ENCODE peak calls at places on chromosomes 12 and 14, in five cellular contexts. M is GM10248, P is neural crest cell, X is fibroblast of pulmonary artery, S is lower leg skin. C is an unnamed sample.

GRCh38 chr12:11767029-11767724 is 117.7 kb downstream of the ETV6 start:
- DNase-seq in P (no peak), S (no peak), M (no peak), X (no peak), C (no peak)

GRCh38 chr14:72547999-72548398 is 345.9 kb downstream of the DPF3 start:
- DNase-seq in M (no peak), P (no peak), X (no peak), S (no peak), C (no peak)

GRCh38 chr12:55072093-55072492 is 52.3 kb downstream of the NEUROD4 start:
- DNase-seq in P (no peak), X (peak), M (peak), S (no peak), C (no peak)

GRCh38 chr12:124396544-124397398 is 101.9 kb downstream of the RFLNA start:
- DNase-seq in S (peak), P (no peak), M (no peak), X (no peak), C (no peak)

GRCh38 chr14:25050494-25051170 is 685 bp upstream of the STXBP6 start:
- DNase-seq in S (no peak), P (no peak), M (no peak), X (peak), C (no peak)

GRCh38 chr12:121942145-121942718 is 23.8 kb downstream of the CFAP251 start:
- DNase-seq in X (peak), M (no peak), P (no peak), S (no peak), C (no peak)

GRCh38 chr12:84070311-84070710 is 842.3 kb downstream of the SLC6A15 start:
- DNase-seq in X (peak), S (peak), M (no peak), P (no peak), C (no peak)

GRCh38 chr14:62027958-62028357 is 265.7 kb downstream of the SNAPC1 start:
- DNase-seq in M (no peak), X (no peak), P (no peak), S (no peak), C (no peak)

GRCh38 chr14:73463411-73463810 is 5.1 kb upstream of the NUMB start:
- DNase-seq in S (peak), M (no peak), P (no peak), X (peak), C (no peak)

GRCh38 chr14:70722418-70722817 is 80.7 kb downstream of the TTC9 start:
- DNase-seq in S (no peak), P (no peak), X (no peak), M (no peak), C (no peak)

GRCh38 chr14:49173765-49174373 is 412.3 kb downstream of the RPS29 start:
- DNase-seq in X (peak), S (no peak), M (peak), P (peak), C (no peak)

GRCh38 chr12:53048780-53049401 is 974 bp upstream of the TNS2 start:
- DNase-seq in M (no peak), S (peak), P (no peak), X (peak), C (no peak)

GRCh38 chr12:132525011-132525832 is 35.3 kb downstream of the FBRSL1 start:
- DNase-seq in X (no peak), S (no peak), P (no peak), M (no peak), C (no peak)

GRCh38 chr12:76863005-76863670 is 15.7 kb downstream of the CSRP2 start:
- DNase-seq in M (no peak), X (peak), P (no peak), S (no peak), C (no peak)

GRCh38 chr14:23301969-23302289 is 730 bp downstream of the PPP1R3E start:
- DNase-seq in P (no peak), X (no peak), M (no peak), S (no peak), C (no peak)

GRCh38 chr12:60279224-60279623 is 683.4 kb downstream of the SLC16A7 start:
- DNase-seq in M (no peak), P (no peak), X (peak), S (no peak), C (no peak)

GRCh38 chr12:51675062-51675803 is 84.2 kb downstream of the SCN8A start:
- DNase-seq in S (no peak), X (no peak), P (no peak), M (no peak), C (no peak)

GRCh38 chr12:63867026-63867425 is 22.5 kb downstream of the SRGAP1 start:
- DNase-seq in S (no peak), X (no peak), P (no peak), M (no peak), C (no peak)

GRCh38 chr14:97187916-97188315 is 390.7 kb downstream of the VRK1 start:
- DNase-seq in P (no peak), M (no peak), S (no peak), X (no peak), C (no peak)

GRCh38 chr14:104865631-104866441 is 768 bp downstream of the CEP170B start:
- DNase-seq in M (no peak), P (peak), S (peak), X (peak), C (peak)

GRCh38 chr12:121003650-121004049 is 12.6 kb downstream of the C12orf43 start:
- DNase-seq in P (no peak), M (no peak), X (no peak), S (no peak), C (no peak)

GRCh38 chr14:21091784-21092146 is 6.7 kb downstream of the ZNF219 start:
- DNase-seq in M (no peak), P (no peak), X (no peak), S (no peak), C (no peak)

GRCh38 chr14:100532154-100532915 is 54.9 kb downstream of the BEGAIN start:
- DNase-seq in P (peak), S (peak), M (no peak), X (no peak), C (peak)

GRCh38 chr12:113601656-113602263 is 130.1 kb upstream of the LHX5 start:
- DNase-seq in M (no peak), S (no peak), X (peak), P (peak), C (no peak)

GRCh38 chr12:8907513-8907912 is 6.8 kb upstream of the PHC1 start:
- DNase-seq in M (no peak), X (no peak), S (no peak), P (no peak), C (no peak)

GRCh38 chr14:104932676-104933631 is 8.3 kb downstream of the PLD4 start:
- DNase-seq in S (peak), M (peak), X (peak), P (peak), C (peak)

GRCh38 chr12:90024261-90024660 is 315.6 kb upstream of the ATP2B1 start:
- DNase-seq in S (no peak), M (no peak), P (no peak), X (peak), C (no peak)

GRCh38 chr12:68614105-68614679 is 3.5 kb downstream of the RAP1B start:
- DNase-seq in P (no peak), S (no peak), M (no peak), X (no peak), C (no peak)

DNA sequence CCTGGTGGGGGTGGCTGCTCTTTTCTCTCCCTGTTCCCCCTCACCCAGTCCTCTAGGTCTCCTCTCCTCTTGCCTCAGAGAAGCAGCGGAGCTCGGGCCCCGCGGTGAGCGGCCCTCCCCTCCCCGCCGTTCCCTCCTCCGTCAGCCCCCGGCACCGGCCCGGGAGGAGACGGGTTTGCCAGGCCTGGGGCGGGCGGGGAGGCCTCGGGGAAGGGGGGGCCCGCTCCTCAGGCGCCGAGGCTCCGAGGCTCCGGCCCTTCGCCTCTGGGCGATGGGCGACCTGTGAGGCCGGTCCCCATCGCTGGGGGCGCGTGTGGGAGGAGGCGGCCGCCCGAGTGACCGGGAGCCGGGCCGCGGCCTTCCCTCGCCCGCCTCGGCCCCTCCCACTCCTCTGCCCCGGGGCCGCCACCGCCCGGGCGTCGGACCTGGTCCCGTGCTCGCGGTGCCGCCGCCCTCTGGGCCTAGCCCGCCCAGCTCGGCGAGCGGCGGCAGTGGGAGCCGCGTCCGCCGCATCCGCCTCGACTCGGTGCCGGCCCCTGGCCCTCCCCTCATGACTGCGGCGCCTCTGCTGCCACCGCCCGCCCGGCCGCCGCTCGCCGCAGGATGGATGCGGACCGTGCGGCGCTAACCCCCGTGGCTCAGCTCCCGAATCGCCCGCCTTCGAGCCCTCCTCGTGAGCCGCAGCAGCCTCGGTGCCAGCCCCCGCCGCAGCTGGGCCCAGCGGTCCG is 458 bp downstream of the WNK1 start:
- DNase-seq in X (peak), P (peak), S (peak), M (peak), C (peak)
- TF ChIP-seq CTCF in X (no peak), P (peak), S (no peak), M (peak), C (peak)

GRCh38 chr12:65673732-65674131 is 150.6 kb upstream of the HMGA2 start:
- DNase-seq in X (peak), S (no peak), M (no peak), P (no peak), C (no peak)
- TF ChIP-seq CTCF in X (peak), S (no peak), M (no peak), P (no peak), C (no peak)

DNA sequence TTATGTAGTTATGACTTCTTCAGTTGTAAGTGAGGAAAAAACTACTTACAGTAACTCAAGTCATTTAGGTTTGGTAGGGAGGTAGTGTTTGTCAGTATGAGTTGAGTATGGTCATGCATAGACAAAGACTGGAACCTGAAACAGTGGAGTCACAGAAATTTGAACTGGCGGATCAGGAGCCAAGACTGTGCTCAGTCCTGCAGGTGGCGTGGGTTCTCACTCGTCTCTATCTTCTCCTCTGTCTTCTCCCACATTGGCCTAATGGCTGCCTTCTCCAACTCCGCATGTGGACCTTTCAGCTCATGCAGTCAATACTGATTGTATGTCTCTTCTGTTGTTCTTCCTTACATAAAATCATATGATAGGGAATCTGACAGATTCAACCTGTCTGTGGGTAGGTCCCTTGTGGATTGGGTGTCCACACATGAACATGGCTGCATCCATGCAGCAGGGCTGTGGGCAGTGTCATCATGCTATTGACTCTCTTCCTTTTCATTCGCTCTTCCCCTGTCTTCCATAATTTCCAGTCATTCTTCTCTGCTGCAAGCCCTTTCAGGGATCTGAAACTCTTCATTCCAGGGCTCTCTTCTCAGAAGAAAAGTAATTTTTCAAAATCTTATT is 78.8 kb upstream of the NEDD1 start:
- DNase-seq in S (no peak), P (no peak), X (no peak), M (no peak), C (no peak)
- TF ChIP-seq CTCF in S (no peak), P (no peak), X (no peak), M (no peak), C (no peak)

GRCh38 chr14:96039633-96040311 is 610 bp downstream of the C14orf132 start:
- DNase-seq in X (peak), S (no peak), M (no peak), P (peak), C (no peak)
- TF ChIP-seq CTCF in X (no peak), S (no peak), M (peak), P (peak), C (peak)

GRCh38 chr12:118360785-118361404 is 11.8 kb downstream of the TAOK3 start:
- DNase-seq in S (no peak), P (no peak), M (no peak), X (peak), C (no peak)
- TF ChIP-seq CTCF in S (no peak), P (no peak), M (no peak), X (no peak), C (no peak)

DNA sequence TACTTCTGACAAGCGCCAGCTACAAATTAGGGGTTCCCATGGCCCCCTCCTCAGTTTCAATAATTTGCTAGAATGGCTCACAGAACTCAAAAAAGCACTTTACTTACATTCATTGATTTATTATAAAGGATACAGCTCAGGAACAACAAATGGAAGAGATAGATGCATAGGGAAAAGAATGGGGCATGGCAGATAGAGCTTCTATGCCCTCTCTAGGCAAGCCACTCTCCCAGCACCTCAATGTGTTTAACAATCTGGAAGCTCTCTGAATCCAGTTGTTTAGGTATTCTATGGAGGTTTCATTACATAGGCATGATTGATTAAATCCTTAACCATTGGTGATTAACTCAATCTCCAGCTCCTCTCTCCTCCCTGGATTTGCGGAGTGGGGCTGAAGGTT is 184.5 kb upstream of the DAAM1 start:
- DNase-seq in M (no peak), X (peak), P (no peak), S (no peak), C (no peak)
- TF ChIP-seq CTCF in M (no peak), X (peak), P (no peak), S (no peak), C (no peak)

DNA sequence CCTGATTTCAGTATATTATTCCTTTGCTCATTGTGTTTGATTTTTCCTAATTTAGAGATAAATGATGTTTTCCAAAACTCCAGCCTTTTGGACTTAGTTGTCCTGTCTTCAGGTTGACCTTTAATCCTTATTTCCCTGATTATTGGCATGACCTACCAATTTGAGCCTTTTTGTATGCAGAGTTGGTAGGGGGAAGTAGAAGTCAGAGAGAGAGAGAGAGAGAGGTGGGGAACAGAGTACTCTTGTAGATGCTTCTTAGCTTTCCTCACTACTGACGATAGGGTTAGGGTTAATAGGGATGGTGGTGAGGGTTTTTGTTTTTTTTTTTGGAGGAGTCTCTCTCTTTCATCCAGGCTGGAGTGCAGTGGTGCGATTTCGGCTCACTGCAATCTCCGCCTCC is 38.6 kb downstream of the TBC1D15 start:
- DNase-seq in S (no peak), M (no peak), X (no peak), P (no peak), C (no peak)
- TF ChIP-seq CTCF in S (no peak), M (no peak), X (no peak), P (no peak), C (no peak)